ENCODE peak calls at places on chromosome 21, in six cellular contexts. F, C, I, Z, O and N are unnamed samples.

GRCh38 chr21:45060089-45060488 is 14.3 kb upstream of the ADARB1 start:
- DNase-seq in I (no peak), O (no peak), F (no peak), C (no peak), Z (no peak), N (no peak)

GRCh38 chr21:43739648-43740435 is 20.9 kb downstream of the PDXK start:
- DNase-seq in O (no peak), I (no peak), Z (no peak), C (no peak), F (no peak), N (no peak)

GRCh38 chr21:41610042-41610839 is 102.3 kb upstream of the TMPRSS2 start:
- DNase-seq in Z (peak), F (peak), O (peak), I (no peak), C (peak), N (no peak)

GRCh38 chr21:46063734-46064680 is 33.9 kb upstream of the COL6A2 start:
- DNase-seq in I (no peak), F (no peak), C (no peak), O (no peak), Z (no peak), N (no peak)

GRCh38 chr21:46095106-46095719 is 2.7 kb upstream of the COL6A2 start:
- DNase-seq in I (no peak), F (no peak), C (no peak), O (no peak), Z (no peak), N (no peak)

GRCh38 chr21:28083350-28083749 is 909.3 kb downstream of the LTN1 start:
- DNase-seq in O (no peak), F (no peak), I (no peak), C (no peak), Z (no peak), N (no peak)

GRCh38 chr21:36320421-36321324 is 676 bp downstream of the MORC3 start:
- DNase-seq in C (peak), Z (peak), I (no peak), F (peak), O (peak), N (peak)

GRCh38 chr21:41217656-41218380 is 49.9 kb downstream of the BACE2 start:
- DNase-seq in C (no peak), O (no peak), Z (peak), F (no peak), I (no peak), N (peak)

GRCh38 chr21:43193651-43194302 is 25.0 kb downstream of the CRYAA start:
- DNase-seq in F (peak), Z (peak), O (peak), I (no peak), C (peak), N (peak)

GRCh38 chr21:33642896-33643657 is 776 bp downstream of the ITSN1 start:
- DNase-seq in C (peak), O (peak), F (peak), I (no peak), Z (peak), N (no peak)

GRCh38 chr21:34986561-34987533 is 62.3 kb downstream of the RUNX1 start:
- DNase-seq in F (peak), O (peak), Z (peak), C (no peak), I (peak), N (peak)

GRCh38 chr21:15686506-15686905 is 43.3 kb upstream of the USP25 start:
- DNase-seq in I (no peak), Z (no peak), O (no peak), F (no peak), C (no peak), N (no peak)

GRCh38 chr21:37758997-37759396 is 157.3 kb downstream of the KCNJ6 start:
- DNase-seq in C (peak), F (peak), I (no peak), Z (peak), O (peak), N (peak)

GRCh38 chr21:36738489-36739126 is 39.7 kb downstream of the SIM2 start:
- DNase-seq in F (no peak), C (no peak), Z (no peak), O (no peak), I (no peak), N (no peak)

GRCh38 chr21:34202553-34203332 is 129.4 kb downstream of the MRPS6 start:
- DNase-seq in O (no peak), I (no peak), C (no peak), F (no peak), Z (peak), N (no peak)

GRCh38 chr21:33022828-33023573 is 2.7 kb upstream of the OLIG2 start:
- DNase-seq in I (no peak), O (no peak), F (no peak), C (no peak), Z (no peak), N (no peak)

GRCh38 chr21:17610862-17611261 is 1.8 kb downstream of the BTG3 start:
- DNase-seq in O (no peak), Z (no peak), I (no peak), F (peak), C (no peak), N (no peak)

GRCh38 chr21:32253215-32253641 is 25.6 kb downstream of the MIS18A start:
- DNase-seq in F (peak), O (no peak), C (peak), Z (peak), I (no peak), N (no peak)

GRCh38 chr21:42456457-42456856 is 39.6 kb downstream of the RSPH1 start:
- DNase-seq in O (peak), F (no peak), C (no peak), I (no peak), Z (no peak), N (no peak)

GRCh38 chr21:29237110-29238051 is 61.3 kb upstream of the BACH1 start:
- DNase-seq in Z (no peak), C (peak), I (no peak), F (no peak), O (peak), N (peak)

GRCh38 chr21:44571844-44572782 is 1.4 kb upstream of the KRTAP10-4 start:
- DNase-seq in O (no peak), F (no peak), C (no peak), Z (no peak), I (no peak), N (no peak)

GRCh38 chr21:45995686-45996179 is 14.2 kb downstream of the COL6A1 start:
- DNase-seq in I (no peak), C (no peak), F (no peak), O (no peak), Z (no peak), N (no peak)

GRCh38 chr21:46252840-46253239 is 24.3 kb upstream of the LSS start:
- DNase-seq in Z (no peak), C (no peak), F (no peak), O (no peak), I (no peak), N (no peak)

GRCh38 chr21:27802816-27803475 is 836.1 kb upstream of the ADAMTS5 start:
- DNase-seq in C (peak), O (peak), Z (peak), F (peak), I (no peak), N (no peak)

GRCh38 chr21:46159390-46159789 is 4.0 kb upstream of the FTCD start:
- DNase-seq in I (no peak), C (no peak), Z (no peak), F (no peak), O (no peak), N (no peak)

GRCh38 chr21:45596704-45597318 is 46.7 kb upstream of the PCBP3 start:
- DNase-seq in C (peak), O (peak), Z (peak), I (peak), F (peak), N (no peak)

GRCh38 chr21:33949516-33950424 is 34.2 kb upstream of the ATP5PO start:
- DNase-seq in I (peak), F (no peak), O (peak), C (no peak), Z (no peak), N (no peak)

GRCh38 chr21:26800455-26801454 is 44.5 kb downstream of the ADAMTS1 start:
- DNase-seq in I (no peak), O (no peak), Z (peak), F (no peak), C (peak), N (peak)

GRCh38 chr21:37357691-37358090 is 8.9 kb upstream of the DYRK1A start:
- DNase-seq in O (no peak), C (no peak), F (no peak), I (no peak), Z (no peak), N (no peak)